ENCODE peak calls at places on chromosomes 13 and 19, in nine cellular contexts. K is RPMI7951; N is iPS-NIHi11; R is A549; F is NCI-H1105; S is cerebellar cortex; G is naive thymus-derived CD8-positive, alpha-beta T cell; H is heart left ventricle; Q is cardiac muscle cell. M is an unnamed sample.

GRCh38 chr13:106493569-106493968 is 41.9 kb downstream of the EFNB2 start:
- DNase-seq in K (no peak), N (no peak), R (no peak), F (no peak), S (no peak), G (no peak), H (no peak), Q (no peak), M (peak)

GRCh38 chr19:40614595-40615411 is 13.6 kb downstream of the LTBP4 start:
- DNase-seq in K (peak), N (peak), R (no peak), F (peak), S (no peak), G (peak), H (peak), Q (peak), M (peak)

GRCh38 chr19:33248954-33249613 is 23.4 kb upstream of the SLC7A10 start:
- DNase-seq in K (peak), N (no peak), R (peak), F (no peak), S (no peak), G (no peak), H (peak), Q (no peak), M (peak)

GRCh38 chr13:62296812-62297211 is 881.2 kb upstream of the PCDH20 start:
- DNase-seq in K (no peak), N (no peak), R (no peak), F (no peak), S (no peak), G (no peak), H (no peak), Q (no peak), M (no peak)

GRCh38 chr13:23921451-23921888 is 24.2 kb upstream of the C1QTNF9B start:
- DNase-seq in K (peak), N (peak), R (no peak), F (peak), S (peak), G (peak), H (no peak), Q (peak), M (peak)

GRCh38 chr13:48645845-48646244 is 7.9 kb upstream of the CYSLTR2 start:
- DNase-seq in K (no peak), N (no peak), R (no peak), F (no peak), S (no peak), G (no peak), H (no peak), Q (no peak), M (no peak)

GRCh38 chr13:111183087-111183645 is 68.1 kb downstream of the ARHGEF7 start:
- DNase-seq in K (no peak), N (no peak), R (no peak), F (no peak), S (no peak), G (peak), H (no peak), Q (no peak), M (no peak)

GRCh38 chr19:5126498-5127223 is 157.7 kb downstream of the KDM4B start:
- DNase-seq in K (no peak), N (no peak), R (no peak), F (no peak), S (no peak), G (no peak), H (no peak), Q (no peak), M (no peak)

GRCh38 chr19:6210721-6211600 is 68.8 kb downstream of the MLLT1 start:
- DNase-seq in K (no peak), N (no peak), R (no peak), F (no peak), S (no peak), G (no peak), H (peak), Q (no peak), M (no peak)

GRCh38 chr13:98664047-98664446 is 87.1 kb upstream of the STK24 start:
- DNase-seq in K (peak), N (no peak), R (no peak), F (no peak), S (no peak), G (no peak), H (no peak), Q (peak), M (no peak)

GRCh38 chr19:40143612-40144011 is 47.6 kb upstream of the MAP3K10 start:
- DNase-seq in K (peak), N (no peak), R (no peak), F (no peak), S (no peak), G (peak), H (no peak), Q (no peak), M (peak)

GRCh38 chr13:49481788-49482187 is 14.0 kb upstream of the PHF11 start:
- DNase-seq in K (no peak), N (no peak), R (no peak), F (no peak), S (no peak), G (no peak), H (no peak), Q (no peak), M (no peak)

GRCh38 chr19:5686647-5687359 is 3.3 kb upstream of the RPL36 start:
- DNase-seq in K (peak), N (peak), R (peak), F (peak), S (peak), G (peak), H (peak), Q (peak), M (peak)

GRCh38 chr19:2469102-2469914 is 6.6 kb upstream of the GADD45B start:
- DNase-seq in K (peak), N (peak), R (no peak), F (no peak), S (no peak), G (no peak), H (no peak), Q (peak), M (peak)

GRCh38 chr19:39515551-39516191 is 732 bp downstream of the SELENOV start:
- DNase-seq in K (no peak), N (peak), R (no peak), F (no peak), S (no peak), G (no peak), H (no peak), Q (no peak), M (no peak)

GRCh38 chr13:101959016-101959415 is 442.8 kb downstream of the FGF14 start:
- DNase-seq in K (no peak), N (no peak), R (no peak), F (no peak), S (no peak), G (no peak), H (peak), Q (no peak), M (no peak)